ENCODE peak calls at places on chromosomes 12 and 14, in nine cellular contexts. E, Q, U, H, V, D, P, A and F are unnamed samples.

GRCh38 chr14:70906785-70907171 is 481 bp upstream of the PCNX1 start:
- DNase-seq in A (no peak), E (no peak), P (no peak), U (no peak), D (no peak), H (no peak), V (no peak), Q (no peak), F (no peak)

GRCh38 chr12:113299619-113300237 is 35.2 kb downstream of the SLC8B1 start:
- DNase-seq in P (peak; percentile 87), A (no peak), D (no peak), E (no peak), V (peak; percentile 86), U (no peak), H (peak; percentile 39), Q (peak; percentile 80), F (peak; percentile 25)

GRCh38 chr12:15581006-15581405 is 208.2 kb downstream of the EPS8 start:
- DNase-seq in H (no peak), E (no peak), U (no peak), D (no peak), Q (no peak), A (no peak), V (no peak), P (no peak), F (no peak)

GRCh38 chr12:71849109-71849851 is 9.7 kb downstream of the TBC1D15 start:
- DNase-seq in V (no peak), H (no peak), P (no peak), Q (no peak), E (no peak), A (no peak), D (no peak), U (no peak), F (no peak)

GRCh38 chr14:50719911-50720759 is 52.0 kb upstream of the SAV1 start:
- DNase-seq in P (no peak), Q (no peak), V (no peak), E (no peak), U (no peak), A (no peak), D (no peak), H (peak; percentile 21), F (no peak)

GRCh38 chr12:54560374-54560858 is 11.0 kb downstream of the PDE1B start:
- DNase-seq in E (peak; percentile 64), H (peak; percentile 6), V (no peak), D (peak; percentile 91), A (peak; percentile 81), U (peak; percentile 82), Q (peak; percentile 64), P (peak; percentile 75), F (peak; percentile 75)

GRCh38 chr12:57011438-57012424 is 4.6 kb downstream of the TAC3 start:
- DNase-seq in U (no peak), A (no peak), D (no peak), P (no peak), Q (no peak), E (no peak), V (no peak), H (no peak), F (no peak)

GRCh38 chr12:131927110-131928079 is 1.7 kb upstream of the PUS1 start:
- DNase-seq in P (no peak), A (no peak), D (no peak), H (no peak), E (no peak), Q (no peak), U (no peak), V (no peak), F (no peak)

GRCh38 chr12:26512213-26512612 is 316.8 kb downstream of the SSPN start:
- DNase-seq in P (no peak), Q (no peak), H (no peak), A (no peak), V (no peak), U (no peak), E (no peak), D (no peak), F (no peak)

GRCh38 chr12:22066235-22066765 is 20.3 kb downstream of the CMAS start:
- DNase-seq in E (no peak), U (no peak), A (no peak), Q (no peak), V (no peak), P (no peak), D (no peak), H (no peak), F (no peak)

GRCh38 chr12:110906088-110906487 is 14.3 kb downstream of the MYL2 start:
- DNase-seq in H (no peak), E (no peak), V (no peak), D (no peak), U (no peak), A (no peak), P (no peak), Q (peak; percentile 60), F (no peak)

GRCh38 chr12:76863811-76864210 is 15.0 kb downstream of the CSRP2 start:
- DNase-seq in U (no peak), P (no peak), D (no peak), Q (no peak), E (no peak), H (no peak), V (no peak), A (no peak), F (no peak)

GRCh38 chr12:85423947-85424346 is 143.9 kb downstream of the ALX1 start:
- DNase-seq in V (no peak), P (no peak), E (no peak), U (no peak), H (no peak), A (no peak), D (no peak), Q (no peak), F (no peak)

GRCh38 chr14:86296173-86296572 is 766.2 kb downstream of the FLRT2 start:
- DNase-seq in D (no peak), H (peak; percentile 74), P (no peak), A (no peak), Q (peak; percentile 0), U (peak; percentile 80), V (no peak), E (peak; percentile 84), F (no peak)